ENCODE peak calls at places on chromosomes 6 and 20, in eight cellular contexts. One of them, this sample, is unnamed. For H3K36me3 and H3K4me1, the result is how much of the 10 kb centered on the place peaks cover.

GRCh38 chr6:139330841-139331500 is 39.2 kb upstream of the TXLNB start:
- DNase-seq in heart left ventricle: no peak
- DNase-seq in stomach: no peak
- DNase-seq in adrenal gland: no peak
- DNase-seq in body of pancreas: no peak
- DNase-seq in ovary: no peak
- DNase-seq in IMR-90: peak
- DNase-seq in GM12878: no peak
- DNase-seq in this sample: no peak

GRCh38 chr6:163572612-163573011 is 158.1 kb downstream of the QKI start:
- DNase-seq in GM12878: no peak
- DNase-seq in heart left ventricle: no peak
- DNase-seq in ovary: no peak
- DNase-seq in IMR-90: peak
- DNase-seq in stomach: no peak
- DNase-seq in body of pancreas: no peak
- DNase-seq in adrenal gland: no peak
- DNase-seq in this sample: no peak

GRCh38 chr6:97470322-97470721 is 187.3 kb upstream of the MMS22L start:
- DNase-seq in adrenal gland: no peak
- DNase-seq in heart left ventricle: no peak
- DNase-seq in body of pancreas: no peak
- DNase-seq in stomach: no peak
- DNase-seq in ovary: no peak
- DNase-seq in IMR-90: no peak
- DNase-seq in GM12878: no peak
- DNase-seq in this sample: no peak

GRCh38 chr6:170295519-170296422 is 4.9 kb upstream of the DLL1 start:
- DNase-seq in stomach: peak
- DNase-seq in IMR-90: no peak
- DNase-seq in ovary: no peak
- DNase-seq in adrenal gland: no peak
- DNase-seq in GM12878: no peak
- DNase-seq in heart left ventricle: no peak
- DNase-seq in body of pancreas: peak
- DNase-seq in this sample: no peak

GRCh38 chr20:57570898-57571297 is 10.0 kb downstream of the PCK1 start:
- DNase-seq in stomach: no peak
- DNase-seq in IMR-90: no peak
- DNase-seq in adrenal gland: no peak
- DNase-seq in ovary: no peak
- DNase-seq in GM12878: no peak
- DNase-seq in body of pancreas: no peak
- DNase-seq in heart left ventricle: no peak
- DNase-seq in this sample: no peak

GRCh38 chr20:57633945-57634491 is 13.8 kb upstream of the ZBP1 start:
- DNase-seq in GM12878: no peak
- DNase-seq in IMR-90: no peak
- DNase-seq in body of pancreas: no peak
- DNase-seq in stomach: no peak
- DNase-seq in ovary: no peak
- DNase-seq in heart left ventricle: no peak
- DNase-seq in adrenal gland: no peak
- DNase-seq in this sample: no peak

GRCh38 chr6:152723398-152723797 is 25.7 kb downstream of the MYCT1 start:
- DNase-seq in GM12878: no peak
- DNase-seq in IMR-90: peak
- DNase-seq in stomach: no peak
- DNase-seq in adrenal gland: no peak
- DNase-seq in body of pancreas: no peak
- DNase-seq in ovary: no peak
- DNase-seq in heart left ventricle: no peak
- DNase-seq in this sample: no peak

GRCh38 chr6:47147175-47147727 is 105.1 kb upstream of the ADGRF1 start:
- DNase-seq in body of pancreas: no peak
- DNase-seq in GM12878: no peak
- DNase-seq in IMR-90: no peak
- DNase-seq in heart left ventricle: no peak
- DNase-seq in ovary: no peak
- DNase-seq in stomach: no peak
- DNase-seq in adrenal gland: no peak
- DNase-seq in this sample: no peak

GRCh38 chr6:16004934-16005673 is 123.8 kb upstream of the MYLIP start:
- DNase-seq in heart left ventricle: no peak
- DNase-seq in stomach: no peak
- DNase-seq in GM12878: no peak
- DNase-seq in adrenal gland: no peak
- DNase-seq in IMR-90: no peak
- DNase-seq in ovary: no peak
- DNase-seq in body of pancreas: no peak
- DNase-seq in this sample: no peak

GRCh38 chr6:37819802-37820712 is 530 bp downstream of the ZFAND3 start:
- DNase-seq in adrenal gland: peak
- DNase-seq in heart left ventricle: peak
- DNase-seq in body of pancreas: peak
- DNase-seq in IMR-90: peak
- DNase-seq in GM12878: peak
- DNase-seq in ovary: peak
- DNase-seq in stomach: peak
- DNase-seq in this sample: no peak

GRCh38 chr20:9261781-9262180 is 192.9 kb downstream of the PLCB4 start:
- DNase-seq in ovary: no peak
- DNase-seq in adrenal gland: no peak
- DNase-seq in stomach: no peak
- DNase-seq in heart left ventricle: no peak
- DNase-seq in IMR-90: no peak
- DNase-seq in GM12878: no peak
- DNase-seq in body of pancreas: no peak
- DNase-seq in this sample: no peak

GRCh38 chr6:29865648-29866047 is 38.0 kb downstream of the HLA-G start:
- DNase-seq in heart left ventricle: no peak
- DNase-seq in ovary: no peak
- DNase-seq in stomach: no peak
- DNase-seq in adrenal gland: no peak
- DNase-seq in GM12878: no peak
- DNase-seq in body of pancreas: no peak
- DNase-seq in IMR-90: no peak
- DNase-seq in this sample: no peak

GRCh38 chr6:117976030-117976651 is 69.1 kb downstream of the SLC35F1 start:
- DNase-seq in body of pancreas: peak
- DNase-seq in heart left ventricle: no peak
- DNase-seq in adrenal gland: no peak
- DNase-seq in ovary: no peak
- DNase-seq in stomach: no peak
- DNase-seq in IMR-90: peak
- DNase-seq in GM12878: no peak
- DNase-seq in this sample: no peak

GRCh38 chr6:18528084-18528743 is 141.1 kb downstream of the RNF144B start:
- DNase-seq in heart left ventricle: no peak
- DNase-seq in stomach: no peak
- DNase-seq in GM12878: no peak
- DNase-seq in IMR-90: peak
- DNase-seq in adrenal gland: no peak
- DNase-seq in body of pancreas: no peak
- DNase-seq in ovary: no peak
- DNase-seq in this sample: no peak

GRCh38 chr6:39892490-39893129 is 41.7 kb downstream of the MOCS1 start:
- DNase-seq in IMR-90: peak
- DNase-seq in GM12878: peak
- DNase-seq in heart left ventricle: peak
- DNase-seq in body of pancreas: peak
- DNase-seq in stomach: peak
- DNase-seq in adrenal gland: peak
- DNase-seq in ovary: peak
- DNase-seq in this sample: no peak

GRCh38 chr20:62234346-62234745 is 4.0 kb upstream of the OSBPL2 start:
- DNase-seq in ovary: no peak
- DNase-seq in IMR-90: no peak
- DNase-seq in adrenal gland: no peak
- DNase-seq in body of pancreas: no peak
- DNase-seq in GM12878: no peak
- DNase-seq in stomach: peak
- DNase-seq in heart left ventricle: no peak
- DNase-seq in this sample: no peak

GRCh38 chr20:62235777-62236157 is 2.6 kb upstream of the OSBPL2 start:
- DNase-seq in adrenal gland: no peak
- DNase-seq in heart left ventricle: no peak
- DNase-seq in ovary: no peak
- DNase-seq in body of pancreas: no peak
- DNase-seq in stomach: no peak
- DNase-seq in GM12878: no peak
- DNase-seq in IMR-90: no peak
- DNase-seq in this sample: no peak

GRCh38 chr20:62236674-62236996 is 1.7 kb upstream of the OSBPL2 start:
- DNase-seq in GM12878: no peak
- DNase-seq in stomach: no peak
- DNase-seq in ovary: no peak
- DNase-seq in body of pancreas: no peak
- DNase-seq in IMR-90: no peak
- DNase-seq in adrenal gland: no peak
- DNase-seq in heart left ventricle: no peak
- DNase-seq in this sample: no peak

GRCh38 chr20:62236200-62236599 is 2.1 kb upstream of the OSBPL2 start:
- DNase-seq in adrenal gland: no peak
- DNase-seq in stomach: no peak
- DNase-seq in body of pancreas: no peak
- DNase-seq in IMR-90: no peak
- DNase-seq in heart left ventricle: no peak
- DNase-seq in ovary: peak
- DNase-seq in GM12878: no peak
- DNase-seq in this sample: no peak

DNA sequence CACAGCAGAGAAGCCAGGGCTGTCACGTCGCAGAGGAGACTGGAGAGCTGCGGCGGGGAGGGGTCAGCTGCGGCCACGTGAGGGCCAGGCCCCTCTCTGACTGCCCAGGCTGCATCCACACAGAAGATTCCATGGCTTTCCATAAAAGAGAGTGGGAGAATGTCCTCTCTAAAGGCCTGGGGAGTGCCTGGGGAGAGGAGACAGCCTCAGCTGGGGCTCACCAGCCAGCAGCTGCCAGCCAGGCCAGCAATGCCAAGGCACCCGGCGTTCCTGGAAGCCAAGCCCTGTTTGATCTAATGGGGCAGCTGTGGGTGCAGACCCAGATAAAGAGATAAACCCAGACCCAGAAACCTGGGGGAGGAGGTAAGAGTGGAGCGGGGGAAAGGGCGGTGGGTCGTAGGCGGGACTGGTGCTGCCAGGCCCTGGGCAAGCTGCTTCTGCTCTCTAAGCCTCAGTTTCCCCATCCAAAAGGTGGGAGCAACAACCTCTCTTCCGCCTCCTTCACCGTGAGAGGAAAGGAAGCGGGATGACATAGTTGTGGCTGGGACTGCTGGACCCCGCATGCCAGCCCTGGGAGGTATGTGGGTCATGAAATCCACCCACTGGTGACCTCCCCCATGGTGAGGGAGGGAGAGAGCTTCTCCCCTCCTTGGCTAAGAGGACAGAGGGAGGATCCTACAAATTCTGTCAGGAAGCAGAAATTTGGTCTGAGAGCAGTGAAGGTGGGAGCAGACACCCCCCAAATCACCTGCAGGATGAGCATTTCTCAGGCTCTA is 3.1 kb upstream of the OSBPL2 start:
- DNase-seq in adrenal gland: no peak
- DNase-seq in heart left ventricle: no peak
- DNase-seq in body of pancreas: peak
- DNase-seq in IMR-90: no peak
- DNase-seq in ovary: no peak
- DNase-seq in stomach: peak
- DNase-seq in GM12878: no peak
- DNase-seq in this sample: no peak
- TF ChIP-seq POLR2A in adrenal gland: no peak
- TF ChIP-seq POLR2A in heart left ventricle: no peak
- TF ChIP-seq POLR2A in body of pancreas: no peak
- TF ChIP-seq POLR2A in IMR-90: no peak
- TF ChIP-seq POLR2A in ovary: no peak
- TF ChIP-seq POLR2A in stomach: no peak
- TF ChIP-seq POLR2A in GM12878: no peak
- TF ChIP-seq POLR2A in this sample: no peak

GRCh38 chr6:36604090-36605060 is 10.2 kb downstream of the SRSF3 start:
- DNase-seq in stomach: no peak
- DNase-seq in adrenal gland: peak
- DNase-seq in GM12878: no peak
- DNase-seq in body of pancreas: no peak
- DNase-seq in heart left ventricle: no peak
- DNase-seq in ovary: no peak
- DNase-seq in IMR-90: no peak
- DNase-seq in this sample: no peak

GRCh38 chr6:36605560-36606391 is 11.6 kb downstream of the SRSF3 start:
- DNase-seq in body of pancreas: no peak
- DNase-seq in GM12878: no peak
- DNase-seq in stomach: no peak
- DNase-seq in adrenal gland: peak
- DNase-seq in IMR-90: no peak
- DNase-seq in ovary: no peak
- DNase-seq in heart left ventricle: no peak
- DNase-seq in this sample: no peak

GRCh38 chr6:36603222-36604089 is 9.3 kb downstream of the SRSF3 start:
- DNase-seq in IMR-90: no peak
- DNase-seq in adrenal gland: no peak
- DNase-seq in heart left ventricle: no peak
- DNase-seq in GM12878: no peak
- DNase-seq in stomach: no peak
- DNase-seq in body of pancreas: no peak
- DNase-seq in ovary: no peak
- DNase-seq in this sample: no peak

GRCh38 chr6:36607782-36608386 is 13.7 kb downstream of the SRSF3 start:
- DNase-seq in adrenal gland: peak
- DNase-seq in stomach: peak
- DNase-seq in ovary: no peak
- DNase-seq in IMR-90: no peak
- DNase-seq in body of pancreas: peak
- DNase-seq in heart left ventricle: no peak
- DNase-seq in GM12878: no peak
- DNase-seq in this sample: no peak

GRCh38 chr6:36605102-36605501 is 10.9 kb downstream of the SRSF3 start:
- DNase-seq in IMR-90: no peak
- DNase-seq in heart left ventricle: no peak
- DNase-seq in adrenal gland: peak
- DNase-seq in stomach: no peak
- DNase-seq in body of pancreas: no peak
- DNase-seq in GM12878: no peak
- DNase-seq in ovary: no peak
- DNase-seq in this sample: no peak
- H3K36me3 ChIP-seq in IMR-90: half or more
- H3K36me3 ChIP-seq in heart left ventricle: half or more
- H3K36me3 ChIP-seq in adrenal gland: under half
- H3K36me3 ChIP-seq in stomach: half or more
- H3K36me3 ChIP-seq in body of pancreas: under half
- H3K36me3 ChIP-seq in GM12878: half or more
- H3K36me3 ChIP-seq in ovary: under half
- H3K36me3 ChIP-seq in this sample: under half

GRCh38 chr6:64838726-64839125 is 868.3 kb downstream of the EYS start:
- DNase-seq in body of pancreas: peak
- DNase-seq in stomach: no peak
- DNase-seq in ovary: no peak
- DNase-seq in adrenal gland: no peak
- DNase-seq in heart left ventricle: no peak
- DNase-seq in GM12878: no peak
- DNase-seq in IMR-90: no peak
- DNase-seq in this sample: no peak
- H3K4me1 ChIP-seq in body of pancreas: under half
- H3K4me1 ChIP-seq in stomach: under half
- H3K4me1 ChIP-seq in ovary: under half
- H3K4me1 ChIP-seq in adrenal gland: under half
- H3K4me1 ChIP-seq in heart left ventricle: under half
- H3K4me1 ChIP-seq in GM12878: under half
- H3K4me1 ChIP-seq in IMR-90: under half
- H3K4me1 ChIP-seq in this sample: under half

GRCh38 chr20:31572042-31572700 is 32.9 kb upstream of the ID1 start:
- DNase-seq in ovary: no peak
- DNase-seq in heart left ventricle: no peak
- DNase-seq in adrenal gland: no peak
- DNase-seq in IMR-90: no peak
- DNase-seq in body of pancreas: no peak
- DNase-seq in stomach: no peak
- DNase-seq in GM12878: no peak
- DNase-seq in this sample: no peak
- TF ChIP-seq POLR2A in ovary: no peak
- TF ChIP-seq POLR2A in heart left ventricle: no peak
- TF ChIP-seq POLR2A in adrenal gland: no peak
- TF ChIP-seq POLR2A in IMR-90: no peak
- TF ChIP-seq POLR2A in body of pancreas: no peak
- TF ChIP-seq POLR2A in stomach: no peak
- TF ChIP-seq POLR2A in GM12878: peak
- TF ChIP-seq POLR2A in this sample: no peak

This sample was measured in esophagus squamous epithelium.